ENCODE peak calls at places on chromosome 13, in four cellular contexts. One of them, this sample, is unnamed. For H3K27me3, the result is how much of the 10 kb centered on the place peaks cover.

GRCh38 chr13:42064259-42064658 is 15.8 kb downstream of the DGKH start:
- DNase-seq in upper lobe of right lung: no peak
- DNase-seq in thoracic aorta: no peak
- DNase-seq in mammary epithelial cell: peak
- DNase-seq in this sample: no peak

GRCh38 chr13:27592865-27593264 is 27.5 kb downstream of the LNX2 start:
- DNase-seq in upper lobe of right lung: no peak
- DNase-seq in thoracic aorta: no peak
- DNase-seq in mammary epithelial cell: no peak
- DNase-seq in this sample: no peak

GRCh38 chr13:106467406-106468122 is 67.9 kb downstream of the EFNB2 start:
- DNase-seq in upper lobe of right lung: no peak
- DNase-seq in thoracic aorta: no peak
- DNase-seq in mammary epithelial cell: no peak
- DNase-seq in this sample: no peak

GRCh38 chr13:29969286-29969685 is 118.9 kb upstream of the UBL3 start:
- DNase-seq in upper lobe of right lung: no peak
- DNase-seq in thoracic aorta: no peak
- DNase-seq in mammary epithelial cell: peak
- DNase-seq in this sample: no peak

GRCh38 chr13:28819748-28820098 is 416 bp upstream of the MTUS2 start:
- DNase-seq in upper lobe of right lung: peak
- DNase-seq in thoracic aorta: no peak
- DNase-seq in mammary epithelial cell: no peak
- DNase-seq in this sample: no peak

GRCh38 chr13:104314926-104315535 is 1248.8 kb upstream of the SLC10A2 start:
- DNase-seq in upper lobe of right lung: no peak
- DNase-seq in thoracic aorta: no peak
- DNase-seq in mammary epithelial cell: peak
- DNase-seq in this sample: no peak

GRCh38 chr13:49452725-49453457 is 8.8 kb downstream of the SETDB2 start:
- DNase-seq in upper lobe of right lung: no peak
- DNase-seq in thoracic aorta: no peak
- DNase-seq in mammary epithelial cell: no peak
- DNase-seq in this sample: no peak

GRCh38 chr13:70723732-70724131 is 615.5 kb upstream of the KLHL1 start:
- DNase-seq in upper lobe of right lung: no peak
- DNase-seq in thoracic aorta: no peak
- DNase-seq in mammary epithelial cell: no peak
- DNase-seq in this sample: no peak

GRCh38 chr13:53250272-53250875 is 221.8 kb downstream of the OLFM4 start:
- DNase-seq in upper lobe of right lung: no peak
- DNase-seq in thoracic aorta: no peak
- DNase-seq in mammary epithelial cell: peak
- DNase-seq in this sample: no peak

GRCh38 chr13:34035676-34036325 is 217.9 kb downstream of the RFC3 start:
- DNase-seq in upper lobe of right lung: no peak
- DNase-seq in thoracic aorta: no peak
- DNase-seq in mammary epithelial cell: peak
- DNase-seq in this sample: no peak

GRCh38 chr13:28494861-28495585 is at the start of gene FLT1:
- DNase-seq in upper lobe of right lung: peak
- DNase-seq in thoracic aorta: no peak
- DNase-seq in mammary epithelial cell: peak
- DNase-seq in this sample: peak

GRCh38 chr13:24463078-24463477 is 49.5 kb downstream of the PARP4 start:
- DNase-seq in upper lobe of right lung: no peak
- DNase-seq in thoracic aorta: no peak
- DNase-seq in mammary epithelial cell: no peak
- DNase-seq in this sample: no peak

GRCh38 chr13:49791753-49792549 is 531 bp downstream of the KPNA3 start:
- DNase-seq in upper lobe of right lung: peak
- DNase-seq in thoracic aorta: no peak
- DNase-seq in mammary epithelial cell: peak
- DNase-seq in this sample: peak

GRCh38 chr13:38879278-38879677 is 111.4 kb downstream of the STOML3 start:
- DNase-seq in upper lobe of right lung: no peak
- DNase-seq in thoracic aorta: no peak
- DNase-seq in mammary epithelial cell: no peak
- DNase-seq in this sample: no peak

GRCh38 chr13:92175330-92175729 is 776.9 kb downstream of the GPC5 start:
- DNase-seq in upper lobe of right lung: no peak
- DNase-seq in thoracic aorta: no peak
- DNase-seq in mammary epithelial cell: peak
- DNase-seq in this sample: no peak
- TF ChIP-seq CTCF in upper lobe of right lung: peak
- TF ChIP-seq CTCF in thoracic aorta: peak
- TF ChIP-seq CTCF in mammary epithelial cell: no peak
- TF ChIP-seq CTCF in this sample: no peak

GRCh38 chr13:78593652-78594494 is 9.5 kb downstream of the POU4F1 start:
- DNase-seq in upper lobe of right lung: no peak
- DNase-seq in thoracic aorta: no peak
- DNase-seq in mammary epithelial cell: no peak
- DNase-seq in this sample: no peak
- H3K27me3 ChIP-seq in upper lobe of right lung: half or more
- H3K27me3 ChIP-seq in thoracic aorta: under half
- H3K27me3 ChIP-seq in mammary epithelial cell: half or more
- H3K27me3 ChIP-seq in this sample: under half

GRCh38 chr13:99600318-99600717 is 99.0 kb downstream of the TM9SF2 start:
- DNase-seq in upper lobe of right lung: no peak
- DNase-seq in thoracic aorta: no peak
- DNase-seq in mammary epithelial cell: no peak
- DNase-seq in this sample: no peak
- TF ChIP-seq CTCF in upper lobe of right lung: no peak
- TF ChIP-seq CTCF in thoracic aorta: no peak
- TF ChIP-seq CTCF in mammary epithelial cell: no peak
- TF ChIP-seq CTCF in this sample: no peak

GRCh38 chr13:112962396-112962795 is 6.6 kb upstream of the MCF2L start:
- DNase-seq in upper lobe of right lung: no peak
- DNase-seq in thoracic aorta: no peak
- DNase-seq in mammary epithelial cell: no peak
- DNase-seq in this sample: no peak
- H3K27me3 ChIP-seq in upper lobe of right lung: under half
- H3K27me3 ChIP-seq in thoracic aorta: under half
- H3K27me3 ChIP-seq in mammary epithelial cell: under half
- H3K27me3 ChIP-seq in this sample: under half

DNA sequence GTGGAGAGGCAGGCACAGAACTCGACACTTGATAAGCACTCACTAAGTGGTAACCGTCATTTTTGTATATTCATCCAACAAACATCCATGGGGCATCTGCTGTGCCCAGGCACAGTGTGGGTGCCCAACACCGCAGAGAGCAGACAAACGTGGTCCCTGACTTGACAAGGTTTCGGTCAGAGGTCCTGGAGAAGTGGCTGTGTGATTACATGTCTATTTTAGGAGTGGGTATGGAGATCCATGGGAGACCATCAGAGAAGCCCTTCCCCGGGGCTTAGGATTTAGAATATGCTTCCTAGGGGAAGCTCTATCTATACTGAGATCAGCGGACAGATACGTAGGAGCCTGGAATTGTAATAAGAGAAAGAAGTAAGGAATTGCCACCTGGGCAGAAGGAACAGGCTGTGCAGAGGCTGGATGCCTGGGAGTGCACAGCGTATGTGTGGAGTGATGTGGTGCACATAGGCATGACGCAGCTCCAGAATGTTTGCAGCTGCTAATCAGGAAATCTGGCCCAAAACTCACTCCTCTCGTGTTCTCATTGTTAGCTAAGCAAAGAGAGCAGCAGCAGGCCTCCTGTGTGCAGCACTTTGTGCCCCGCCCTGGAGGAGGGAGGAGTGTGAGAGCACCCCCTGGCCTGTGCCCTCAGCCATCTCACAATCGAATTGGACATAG is 23.0 kb upstream of the IRS2 start:
- DNase-seq in upper lobe of right lung: no peak
- DNase-seq in thoracic aorta: no peak
- DNase-seq in mammary epithelial cell: no peak
- DNase-seq in this sample: no peak
- TF ChIP-seq CTCF in upper lobe of right lung: no peak
- TF ChIP-seq CTCF in thoracic aorta: no peak
- TF ChIP-seq CTCF in mammary epithelial cell: no peak
- TF ChIP-seq CTCF in this sample: no peak

GRCh38 chr13:98504371-98504963 is 72.4 kb downstream of the STK24 start:
- DNase-seq in upper lobe of right lung: peak
- DNase-seq in thoracic aorta: no peak
- DNase-seq in mammary epithelial cell: no peak
- DNase-seq in this sample: no peak
- H3K27me3 ChIP-seq in upper lobe of right lung: under half
- H3K27me3 ChIP-seq in thoracic aorta: under half
- H3K27me3 ChIP-seq in mammary epithelial cell: under half
- H3K27me3 ChIP-seq in this sample: under half

DNA sequence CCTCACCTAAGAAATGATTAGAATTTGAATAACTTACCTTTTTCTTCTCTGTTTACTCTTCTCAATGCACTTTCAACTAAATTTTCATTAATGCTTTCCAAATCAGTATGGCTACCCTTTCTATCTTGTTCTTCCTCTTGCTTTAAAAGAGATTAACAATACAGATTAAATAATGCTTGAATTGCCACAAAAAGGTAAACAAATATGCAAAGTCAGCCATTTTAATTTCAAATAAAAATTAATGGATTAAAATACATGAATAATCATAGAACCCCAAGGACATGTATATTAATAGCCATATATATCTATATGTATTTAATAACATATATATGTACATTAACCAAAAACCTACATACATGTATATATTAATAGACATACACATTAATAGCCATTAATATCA is 7.9 kb upstream of the NEK5 start:
- DNase-seq in upper lobe of right lung: no peak
- DNase-seq in thoracic aorta: no peak
- DNase-seq in mammary epithelial cell: no peak
- DNase-seq in this sample: no peak
- TF ChIP-seq CTCF in upper lobe of right lung: no peak
- TF ChIP-seq CTCF in thoracic aorta: no peak
- TF ChIP-seq CTCF in mammary epithelial cell: no peak
- TF ChIP-seq CTCF in this sample: no peak